ENCODE peak calls at places on chromosomes 5 and 9, in nine cellular contexts. X is uterus; S is stimulated activated CD4-positive, alpha-beta T cell treated with anti-CD3 and anti-CD28 coated beads, Interleukin-2, amount 100 ng/mL, for 48 hours; J is EL; C is myocyte; F is neural crest cell; Z is T-helper 1 cell; G is transverse colon; O is T-helper 2 cell. D is an unnamed sample.

GRCh38 chr5:158928405-158928804 is 171.3 kb downstream of the EBF1 start:
- DNase-seq in X (no peak), S (no peak), J (no peak), C (no peak), F (no peak), Z (no peak), G (no peak), O (no peak), D (no peak)

GRCh38 chr9:109507421-109507838 is 9.3 kb upstream of the PTPN3 start:
- DNase-seq in X (peak; percentile 34), S (no peak), J (peak; percentile 80), C (no peak), F (no peak), Z (no peak), G (peak; percentile 16), O (no peak), D (no peak)

GRCh38 chr5:180069589-180070247 is 1.8 kb downstream of the RNF130 start:
- DNase-seq in X (no peak), S (no peak), J (no peak), C (no peak), F (no peak), Z (no peak), G (peak; percentile 35), O (no peak), D (no peak)

GRCh38 chr5:130720355-130720754 is 444.7 kb downstream of the HINT1 start:
- DNase-seq in X (no peak), S (no peak), J (peak; percentile 9), C (peak; percentile 83), F (no peak), Z (no peak), G (no peak), O (no peak), D (peak; percentile 15)

GRCh38 chr5:153476767-153477166 is 13.7 kb upstream of the GRIA1 start:
- DNase-seq in X (no peak), S (no peak), J (peak; percentile 81), C (peak; percentile 28), F (no peak), Z (no peak), G (no peak), O (no peak), D (no peak)

GRCh38 chr5:95824747-95825146 is 2.2 kb upstream of the GLRX start:
- DNase-seq in X (no peak), S (no peak), J (no peak), C (no peak), F (no peak), Z (no peak), G (no peak), O (no peak), D (no peak)

GRCh38 chr5:111512026-111512405 is 319 bp downstream of the STARD4 start:
- DNase-seq in X (no peak), S (no peak), J (peak; percentile 43), C (no peak), F (no peak), Z (no peak), G (no peak), O (no peak), D (no peak)

GRCh38 chr5:91641730-91642350 is 258.7 kb upstream of the ARRDC3 start:
- DNase-seq in X (no peak), S (no peak), J (peak; percentile 52), C (peak; percentile 77), F (no peak), Z (no peak), G (no peak), O (no peak), D (no peak)

GRCh38 chr9:71783120-71783523 is 14.8 kb upstream of the CEMIP2 start:
- DNase-seq in X (peak; percentile 18), S (peak; percentile 57), J (peak; percentile 35), C (no peak), F (no peak), Z (peak; percentile 75), G (peak; percentile 69), O (peak; percentile 76), D (no peak)

GRCh38 chr5:21071421-21071820 is 1083.4 kb upstream of the CDH18 start:
- DNase-seq in X (no peak), S (no peak), J (no peak), C (no peak), F (no peak), Z (no peak), G (no peak), O (no peak), D (no peak)